ENCODE peak calls at places on chromosomes 12 and 14, in nine cellular contexts. Z, N, J, F, O, T, R, C and B are unnamed samples. For H3K4me1, the result is how much of the 10 kb centered on the place peaks cover.

GRCh38 chr12:25072901-25073645 is 121.9 kb downstream of the DNAI7 start:
- DNase-seq in Z (no peak), N (peak), J (no peak), F (no peak), O (no peak), T (no peak), R (no peak), C (no peak), B (no peak)

GRCh38 chr12:116726749-116727148 is 11.1 kb downstream of the SPRING1 start:
- DNase-seq in Z (no peak), N (no peak), J (no peak), F (no peak), O (no peak), T (no peak), R (no peak), C (no peak), B (no peak)

GRCh38 chr14:104421892-104422291 is 157.7 kb upstream of the C14orf180 start:
- DNase-seq in Z (no peak), N (no peak), J (no peak), F (no peak), O (no peak), T (no peak), R (peak), C (no peak), B (no peak)

GRCh38 chr12:103495158-103495782 is 498 bp downstream of the C12orf42 start:
- DNase-seq in Z (no peak), N (no peak), J (peak), F (peak), O (no peak), T (peak), R (peak), C (peak), B (no peak)

GRCh38 chr12:5470221-5470620 is 38.3 kb downstream of the NTF3 start:
- DNase-seq in Z (no peak), N (no peak), J (no peak), F (no peak), O (no peak), T (no peak), R (no peak), C (no peak), B (no peak)

GRCh38 chr12:80708535-80709328 is 1.3 kb downstream of the MYF6 start:
- DNase-seq in Z (peak), N (no peak), J (peak), F (no peak), O (no peak), T (no peak), R (peak), C (no peak), B (no peak)

GRCh38 chr14:35678403-35679028 is 130.6 kb downstream of the RALGAPA1 start:
- DNase-seq in Z (no peak), N (peak), J (no peak), F (no peak), O (no peak), T (no peak), R (no peak), C (no peak), B (no peak)

GRCh38 chr12:24719293-24719721 is 229.6 kb downstream of the BCAT1 start:
- DNase-seq in Z (peak), N (no peak), J (no peak), F (peak), O (no peak), T (no peak), R (no peak), C (no peak), B (no peak)

GRCh38 chr12:120994589-120995337 is 16.4 kb downstream of the HNF1A start:
- DNase-seq in Z (no peak), N (no peak), J (no peak), F (peak), O (no peak), T (no peak), R (no peak), C (no peak), B (no peak)

GRCh38 chr14:54085841-54086240 is 129.2 kb upstream of the BMP4 start:
- DNase-seq in Z (no peak), N (no peak), J (no peak), F (no peak), O (no peak), T (no peak), R (no peak), C (no peak), B (no peak)

GRCh38 chr12:22032732-22033131 is 13.3 kb upstream of the CMAS start:
- DNase-seq in Z (no peak), N (no peak), J (no peak), F (no peak), O (no peak), T (no peak), R (no peak), C (no peak), B (no peak)

GRCh38 chr12:55824726-55825125 is 4.7 kb downstream of the DNAJC14 start:
- DNase-seq in Z (no peak), N (no peak), J (no peak), F (no peak), O (no peak), T (no peak), R (no peak), C (no peak), B (no peak)
- H3K4me2 ChIP-seq in Z (no peak), N (peak), J (peak), F (no peak), O (peak), T (no peak), R (no peak), C (no peak), B (peak)

GRCh38 chr12:499837-500458 is 40.2 kb downstream of the B4GALNT3 start:
- DNase-seq in Z (no peak), N (no peak), J (no peak), F (no peak), O (no peak), T (no peak), R (peak), C (no peak), B (no peak)
- H3K4me1 ChIP-seq in Z (under half), N (under half), J (under half), F (under half), O (under half), T (under half), R (under half), C (under half), B (under half)

DNA sequence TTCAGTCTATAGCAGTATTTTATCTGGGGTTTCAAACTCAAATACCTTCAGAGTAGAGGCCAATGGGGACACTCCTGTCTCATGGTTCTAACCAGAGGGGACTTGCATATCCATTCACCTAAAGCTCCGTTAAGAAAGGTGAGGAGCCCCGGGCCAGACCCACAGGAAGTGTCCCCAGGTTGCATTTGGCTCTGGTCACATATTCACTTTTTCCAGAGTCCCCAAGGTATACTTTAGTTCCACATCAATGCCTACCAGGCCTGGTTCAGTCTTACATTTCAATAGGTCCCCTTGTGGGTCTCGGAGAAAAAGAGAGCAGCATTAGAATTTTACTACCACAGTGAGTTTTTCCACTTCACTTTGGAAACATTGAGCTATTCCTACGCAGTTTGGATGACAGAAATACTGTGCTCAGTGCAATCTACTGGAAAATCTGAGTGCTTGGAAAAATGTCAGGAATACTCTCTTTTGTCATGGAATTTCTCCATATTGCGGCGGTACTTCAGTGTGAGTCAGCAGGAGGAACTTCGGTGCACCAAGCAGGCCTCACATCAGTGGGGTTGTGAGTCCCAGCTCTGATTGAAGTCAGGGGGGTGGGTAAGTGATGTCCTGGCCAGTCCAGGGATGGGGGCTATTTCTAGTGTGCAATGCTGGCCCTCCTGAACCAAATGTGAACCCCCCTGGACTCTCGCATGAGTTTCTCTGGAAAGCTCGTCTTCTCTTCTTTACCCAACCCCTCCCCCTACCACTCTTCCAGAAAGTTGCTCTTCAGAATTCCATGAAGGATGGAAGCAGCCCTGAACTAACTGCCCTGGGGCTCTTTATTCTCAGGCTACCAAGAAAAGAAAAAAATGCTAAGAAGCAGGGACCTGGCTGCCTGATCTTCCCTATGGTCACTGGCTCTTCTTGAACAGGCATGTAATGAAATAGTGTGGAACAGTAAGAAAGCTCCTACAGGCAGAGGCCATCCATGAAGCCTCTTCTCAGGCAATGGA is 184.7 kb downstream of the PRKCH start:
- DNase-seq in Z (peak), N (no peak), J (no peak), F (no peak), O (no peak), T (no peak), R (peak), C (no peak), B (no peak)
- H3K4me2 ChIP-seq in Z (no peak), N (peak), J (no peak), F (no peak), O (no peak), T (no peak), R (no peak), C (no peak), B (peak)

GRCh38 chr14:81485372-81485771 is 48.3 kb downstream of the SEL1L start:
- DNase-seq in Z (no peak), N (no peak), J (no peak), F (no peak), O (no peak), T (no peak), R (no peak), C (no peak), B (no peak)
- H3K4me1 ChIP-seq in Z (under half), N (under half), J (under half), F (under half), O (under half), T (under half), R (under half), C (under half), B (under half)

DNA sequence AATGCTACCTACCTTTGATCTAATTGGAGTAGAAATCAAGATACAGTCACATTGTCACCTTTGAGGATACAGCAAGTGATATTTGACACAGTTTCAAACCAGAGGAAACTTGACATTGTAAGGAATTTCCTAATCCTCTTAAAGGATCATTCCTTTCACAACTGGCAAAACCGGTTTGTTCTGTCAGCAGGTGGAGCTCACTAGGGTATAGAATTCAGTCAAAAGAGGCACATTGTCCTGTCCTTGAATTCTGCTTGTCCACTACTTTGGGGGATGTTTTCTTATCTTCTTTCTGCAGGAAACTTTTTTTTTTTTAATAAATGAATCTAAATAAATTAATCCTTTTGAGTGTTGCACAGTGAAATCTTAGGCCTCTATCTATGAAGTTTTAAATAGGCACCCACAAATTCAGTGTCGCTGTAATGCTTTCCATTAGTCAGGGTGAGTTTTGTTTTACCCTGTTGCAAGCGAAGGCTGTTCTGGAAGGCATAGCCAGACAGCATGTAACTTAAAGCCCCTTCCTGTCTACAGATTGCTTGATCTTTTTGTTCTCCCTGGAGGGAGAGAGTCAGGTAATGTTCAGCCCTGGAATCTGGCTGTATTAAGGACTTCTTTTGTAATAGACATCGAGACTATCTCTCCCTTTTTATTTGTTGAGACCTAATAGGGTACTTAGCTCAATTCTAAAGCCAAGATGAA is 285.0 kb upstream of the RGS6 start:
- DNase-seq in Z (no peak), N (no peak), J (peak), F (peak), O (peak), T (no peak), R (peak), C (no peak), B (no peak)
- H3K4me2 ChIP-seq in Z (no peak), N (no peak), J (peak), F (no peak), O (peak), T (no peak), R (peak), C (no peak), B (no peak)

DNA sequence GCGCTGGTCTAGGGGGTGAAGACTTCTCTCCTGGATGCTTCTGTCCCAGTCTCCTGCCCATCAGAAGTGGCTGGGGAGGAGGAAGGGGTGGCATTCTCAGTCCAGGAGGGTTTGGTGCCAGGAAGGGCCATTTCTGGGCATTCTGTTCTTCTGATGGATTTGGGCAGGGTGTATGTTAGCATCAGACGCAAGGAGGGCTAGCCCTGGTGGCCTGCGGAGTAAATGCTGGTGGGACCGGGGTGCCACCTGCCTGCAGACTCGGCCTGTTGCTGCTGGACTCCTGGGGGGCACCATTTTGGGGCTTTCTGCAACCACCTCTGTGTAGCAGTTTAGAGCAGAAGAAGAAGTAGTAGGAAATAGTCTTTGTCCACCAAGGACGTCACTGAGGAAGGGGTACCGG is 31.7 kb downstream of the AACS start:
- DNase-seq in Z (no peak), N (no peak), J (no peak), F (no peak), O (no peak), T (no peak), R (no peak), C (no peak), B (no peak)
- H3K4me1 ChIP-seq in Z (under half), N (under half), J (under half), F (under half), O (under half), T (under half), R (under half), C (under half), B (under half)

GRCh38 chr12:53966070-53966384 is 6.9 kb upstream of the HOXC11 start:
- DNase-seq in Z (no peak), N (no peak), J (no peak), F (no peak), O (no peak), T (no peak), R (peak), C (no peak), B (no peak)
- H3K4me2 ChIP-seq in Z (no peak), N (no peak), J (no peak), F (no peak), O (no peak), T (no peak), R (peak), C (no peak), B (peak)

GRCh38 chr14:81801921-81802320 is 268.3 kb upstream of the SEL1L start:
- DNase-seq in Z (no peak), N (no peak), J (no peak), F (no peak), O (no peak), T (no peak), R (no peak), C (no peak), B (no peak)

DNA sequence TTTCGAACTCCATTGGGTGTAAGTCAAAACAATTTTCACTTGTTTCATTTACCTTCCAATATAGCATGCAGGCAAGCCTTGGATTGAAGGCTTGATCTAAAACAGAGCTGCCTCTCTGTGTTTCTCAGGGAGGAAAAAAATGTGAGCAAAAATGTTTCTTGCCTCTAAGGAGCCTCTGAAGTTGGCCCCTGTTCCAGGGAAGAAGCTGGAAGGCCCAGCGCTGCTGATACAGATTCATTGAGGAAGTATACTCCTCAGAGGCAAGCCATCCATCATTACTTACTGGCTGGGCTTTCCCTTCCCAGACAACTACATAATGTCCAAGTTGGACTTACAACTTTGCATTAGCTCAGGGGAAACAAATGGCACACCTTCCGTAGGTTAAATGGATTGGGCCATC is 263.6 kb upstream of the SEL1L start:
- DNase-seq in Z (no peak), N (no peak), J (no peak), F (no peak), O (no peak), T (no peak), R (no peak), C (no peak), B (no peak)
- H3K4me1 ChIP-seq in Z (under half), N (under half), J (under half), F (under half), O (under half), T (under half), R (under half), C (under half), B (under half)